ENCODE peak calls at places on chromosomes 11 and 22, in seven cellular contexts. W is stimulated activated CD8-positive, alpha-beta memory T cell treated with anti-CD3 and anti-CD28 coated beads, Interleukin-2, amount 100 ng/mL, for 48 hours; R is SK-MEL-5; B is NCI-H2171; G is NCI-H1930; P is NCI-H187 treated with DMSO at 0.1 percent for 48 hours; L is activated CD8-positive, alpha-beta memory T cell treated with anti-CD3 and anti-CD28 coated beads for 4 hours. J is an unnamed sample.

GRCh38 chr11:121961228-121961860 is 154.7 kb downstream of the BLID start:
- DNase-seq in W (no peak), R (peak; percentile 20), P (no peak), B (no peak), G (no peak), L (no peak), J (no peak)

GRCh38 chr11:35014352-35014751 is 97.9 kb downstream of the PDHX start:
- DNase-seq in B (no peak), R (no peak), L (no peak), G (no peak), P (no peak), W (no peak), J (no peak)

GRCh38 chr11:73333173-73333572 is 25.1 kb downstream of the ARHGEF17 start:
- DNase-seq in R (no peak), W (no peak), G (no peak), L (no peak), P (no peak), B (no peak), J (no peak)

GRCh38 chr11:63641727-63642126 is 27.5 kb upstream of the PLAAT3 start:
- DNase-seq in W (no peak), L (no peak), G (no peak), P (no peak), R (no peak), B (no peak), J (no peak)

GRCh38 chr22:26669060-26669481 is 11.7 kb downstream of the MIAT start:
- DNase-seq in G (no peak), L (no peak), P (no peak), R (peak; percentile 76), W (no peak), B (peak; percentile 64), J (no peak)

GRCh38 chr11:118838905-118839553 is 44.7 kb upstream of the CXCR5 start:
- DNase-seq in R (no peak), L (no peak), P (no peak), W (no peak), B (no peak), G (no peak), J (no peak)

GRCh38 chr22:29093980-29094379 is 21.1 kb downstream of the KREMEN1 start:
- DNase-seq in R (no peak), P (no peak), L (no peak), B (no peak), W (no peak), G (no peak), J (no peak)

GRCh38 chr11:27553186-27553585 is 46.6 kb upstream of the LIN7C start:
- DNase-seq in P (no peak), R (no peak), B (no peak), W (no peak), G (no peak), L (no peak), J (peak; percentile 6)

GRCh38 chr11:11171854-11172253 is 181.2 kb downstream of the CSNK2A3 start:
- DNase-seq in L (no peak), P (no peak), W (no peak), G (no peak), B (peak; percentile 15), R (no peak), J (peak; percentile 46)

J was measured in occipital lobe.